ENCODE peak calls at places on chromosome 18, in nine cellular contexts. S is upper lobe of right lung, A is AG10803, N is fibroblast of pulmonary artery, B is epithelial cell of esophagus, H is spleen, K is fibroblast of mammary gland, Z is GM23248, F is HAP-1. V is an unnamed sample.

GRCh38 chr18:55706893-55707292 is 118.9 kb upstream of the TCF4 start:
- DNase-seq in B (peak), F (no peak), N (peak), S (no peak), A (peak), H (no peak), Z (peak), K (peak), V (peak)

GRCh38 chr18:39571511-39571910 is 2005.9 kb upstream of the CELF4 start:
- DNase-seq in N (peak), H (no peak), F (peak), S (no peak), B (peak), Z (peak), K (peak), A (peak), V (no peak)

GRCh38 chr18:5475252-5475651 is 68.5 kb downstream of the EPB41L3 start:
- DNase-seq in F (no peak), K (no peak), N (peak), B (no peak), S (no peak), H (no peak), Z (no peak), A (no peak), V (no peak)

GRCh38 chr18:48306838-48307237 is 102.3 kb downstream of the ZBTB7C start:
- DNase-seq in B (no peak), S (no peak), K (no peak), A (no peak), Z (no peak), H (no peak), F (no peak), N (no peak), V (no peak)

GRCh38 chr18:25832008-25832604 is 258.3 kb downstream of the SS18 start:
- DNase-seq in B (peak), S (peak), A (peak), N (peak), Z (peak), K (peak), F (peak), H (no peak), V (peak)

GRCh38 chr18:42287047-42287446 is 332.0 kb downstream of the PIK3C3 start:
- DNase-seq in B (no peak), H (no peak), S (no peak), Z (no peak), K (no peak), F (no peak), N (no peak), A (no peak), V (no peak)

GRCh38 chr18:22032392-22032961 is 136.9 kb upstream of the GATA6 start:
- DNase-seq in Z (peak), H (no peak), B (peak), F (no peak), A (peak), N (peak), S (no peak), K (peak), V (peak)

GRCh38 chr18:75218524-75218923 is 7.9 kb downstream of the TSHZ1 start:
- DNase-seq in B (no peak), S (no peak), K (no peak), N (no peak), Z (no peak), H (no peak), A (no peak), F (peak), V (no peak)

GRCh38 chr18:78915446-78916008 is 64.1 kb upstream of the SALL3 start:
- DNase-seq in K (no peak), F (no peak), N (no peak), H (no peak), B (no peak), S (peak), Z (no peak), A (no peak), V (no peak)

DNA sequence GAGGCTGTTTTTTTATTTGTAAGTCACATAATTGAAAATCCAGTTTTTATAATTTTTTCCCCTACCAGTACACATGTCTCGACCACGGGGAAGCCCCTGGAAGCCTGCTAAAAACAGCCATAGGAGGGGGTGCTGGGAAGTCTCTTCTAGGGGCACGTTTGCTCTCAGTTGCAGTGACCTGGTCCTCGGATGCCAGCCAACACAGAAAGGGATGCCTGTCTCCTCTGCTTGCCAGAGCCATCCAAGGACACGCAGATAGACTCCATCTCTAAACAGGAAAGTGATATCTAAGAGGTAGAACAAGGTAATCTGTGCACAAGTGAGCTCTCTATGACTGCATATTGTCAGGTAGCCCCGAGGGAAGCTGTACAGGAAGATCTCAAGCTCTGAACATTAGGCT is 255.8 kb downstream of the SETBP1 start:
- DNase-seq in B (no peak), S (no peak), N (no peak), A (no peak), Z (no peak), F (no peak), H (no peak), K (no peak), V (no peak)
- H3K4me3 ChIP-seq in B (no peak), S (no peak), N (no peak), A (no peak), Z (no peak), F (no peak), H (no peak), K (no peak), V (no peak)

GRCh38 chr18:60554961-60555360 is 182.4 kb upstream of the MC4R start:
- DNase-seq in K (no peak), S (no peak), B (no peak), A (no peak), N (no peak), Z (no peak), H (no peak), F (no peak), V (no peak)
- H3K4me3 ChIP-seq in K (no peak), S (no peak), B (no peak), A (no peak), N (no peak), Z (no peak), H (no peak), F (no peak), V (no peak)

DNA sequence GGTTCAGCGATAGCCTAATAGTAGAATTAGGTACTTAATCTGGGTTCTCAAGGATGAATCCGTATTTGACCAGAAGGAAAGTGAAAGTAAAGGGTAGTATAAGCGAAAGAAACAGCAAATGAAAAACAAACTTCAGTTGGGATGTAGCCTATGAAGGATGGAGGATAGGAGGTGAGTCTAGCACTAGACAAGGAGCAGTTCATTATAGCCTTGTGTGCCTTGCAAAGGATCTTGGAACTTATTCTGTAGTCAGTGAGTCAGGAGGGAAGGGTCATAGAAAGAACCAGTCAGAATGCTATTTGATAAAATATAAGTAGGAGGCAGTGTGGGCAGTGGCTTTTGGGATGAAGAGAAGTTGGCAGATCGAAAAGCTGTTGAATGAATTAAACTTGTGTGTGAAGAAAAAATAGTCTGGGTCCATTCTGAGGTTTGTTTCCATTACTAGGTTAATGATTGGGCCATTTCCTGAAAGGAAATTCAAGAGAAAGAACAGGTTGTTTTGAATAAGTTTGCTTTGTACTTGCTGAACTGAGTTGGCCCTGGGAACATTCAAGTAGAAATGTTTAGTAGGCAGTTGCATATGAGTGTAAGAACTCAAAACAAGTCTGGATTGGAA is 48.5 kb downstream of the ANKRD12 start:
- DNase-seq in F (no peak), S (no peak), H (no peak), Z (no peak), B (no peak), A (no peak), K (no peak), N (peak), V (no peak)
- H3K4me3 ChIP-seq in F (no peak), S (peak), H (no peak), Z (no peak), B (no peak), A (no peak), K (no peak), N (no peak), V (no peak)

GRCh38 chr18:12779456-12779855 is 76.6 kb downstream of the PSMG2 start:
- DNase-seq in K (no peak), A (no peak), B (no peak), H (peak), Z (no peak), S (no peak), N (no peak), F (no peak), V (no peak)

GRCh38 chr18:12774982-12775381 is 72.1 kb downstream of the PSMG2 start:
- DNase-seq in A (no peak), H (no peak), F (no peak), K (no peak), Z (no peak), S (no peak), B (no peak), N (no peak), V (no peak)

GRCh38 chr18:12777543-12777942 is 74.7 kb downstream of the PSMG2 start:
- DNase-seq in N (no peak), K (no peak), A (no peak), H (peak), F (no peak), S (peak), Z (peak), B (no peak), V (no peak)

GRCh38 chr18:12779043-12779442 is 76.2 kb downstream of the PSMG2 start:
- DNase-seq in N (no peak), Z (no peak), A (no peak), H (peak), S (no peak), K (no peak), B (no peak), F (no peak), V (no peak)

DNA sequence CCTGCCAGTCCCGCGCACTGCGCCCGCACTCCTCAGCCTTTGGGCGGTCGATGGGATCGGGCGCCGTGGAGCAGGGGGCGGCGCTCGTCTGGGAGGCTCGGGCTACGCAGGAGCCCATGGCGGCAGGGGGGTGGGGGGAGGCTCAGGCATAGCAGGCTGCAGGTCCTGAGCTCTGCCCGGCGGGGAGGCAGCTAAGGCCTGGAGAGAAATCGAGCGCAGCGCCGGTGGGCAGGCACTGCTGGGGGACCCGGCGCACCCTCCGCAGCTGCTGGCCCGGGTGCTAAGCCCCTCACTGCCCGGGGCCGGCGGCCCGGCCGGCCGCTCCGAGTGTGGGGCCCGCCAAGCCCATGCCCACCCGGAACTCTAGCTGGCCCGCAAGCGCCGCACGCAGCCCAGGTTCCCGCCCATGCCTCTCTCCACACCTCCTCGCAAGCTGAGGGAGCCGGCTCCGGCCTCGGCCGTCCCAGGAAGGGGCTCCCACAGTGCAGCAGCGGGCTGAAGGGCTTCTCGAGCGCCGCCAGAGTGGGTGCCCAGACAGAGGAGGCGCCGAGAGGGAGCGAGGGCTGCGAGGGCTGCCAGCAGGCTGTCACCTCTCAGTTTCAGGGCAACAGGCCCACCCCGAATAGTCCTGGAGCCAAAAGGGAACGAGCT is 74.1 kb downstream of the PSMG2 start:
- DNase-seq in F (no peak), A (no peak), Z (peak), H (peak), B (no peak), K (no peak), N (no peak), S (peak), V (no peak)
- H3K4me3 ChIP-seq in F (no peak), A (peak), Z (peak), H (peak), B (peak), K (peak), N (peak), S (peak), V (peak)

GRCh38 chr18:35732652-35733051 is 151.1 kb downstream of the GALNT1 start:
- DNase-seq in A (peak), B (peak), S (no peak), N (peak), K (peak), Z (peak), H (no peak), F (no peak), V (peak)

GRCh38 chr18:35732134-35732533 is 150.6 kb downstream of the GALNT1 start:
- DNase-seq in H (no peak), S (no peak), F (no peak), N (no peak), Z (no peak), K (no peak), B (no peak), A (no peak), V (no peak)

GRCh38 chr18:35728676-35729075 is 147.1 kb downstream of the GALNT1 start:
- DNase-seq in F (no peak), K (no peak), Z (no peak), N (peak), A (no peak), B (no peak), H (no peak), S (no peak), V (no peak)

GRCh38 chr18:35729971-35730668 is 148.6 kb downstream of the GALNT1 start:
- DNase-seq in Z (no peak), B (no peak), S (no peak), N (no peak), F (no peak), K (no peak), A (no peak), H (no peak), V (no peak)

DNA sequence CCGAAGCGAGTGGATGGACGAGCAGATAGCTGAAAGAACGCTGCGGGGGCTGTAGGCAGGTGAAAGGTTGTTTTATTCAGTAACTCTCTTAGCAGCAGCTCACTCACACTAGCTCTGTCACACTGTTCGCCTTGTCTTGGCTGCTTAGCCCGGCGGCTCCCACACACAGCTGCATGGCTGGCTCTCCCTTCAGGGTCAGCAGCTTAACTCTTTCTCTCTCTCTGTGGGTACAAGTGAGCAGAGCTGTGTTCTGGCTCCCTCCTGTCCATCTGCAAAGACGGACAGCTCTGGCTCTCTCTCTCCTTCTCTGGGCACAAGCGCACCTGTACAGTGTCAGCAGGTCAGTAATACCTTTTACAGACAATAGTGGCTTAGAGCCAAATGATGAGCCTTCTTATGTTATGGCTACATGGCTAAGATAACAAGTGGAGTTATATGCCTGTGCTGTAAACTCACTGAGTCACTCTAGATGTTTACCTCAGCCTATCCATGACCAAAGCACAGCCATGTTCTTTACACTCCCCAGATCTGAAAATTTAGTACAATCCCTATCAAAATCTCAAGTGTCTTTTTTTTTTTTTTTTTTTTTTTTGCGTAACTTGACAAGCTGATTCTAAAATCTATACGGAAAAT is 149.3 kb downstream of the GALNT1 start:
- DNase-seq in S (no peak), A (no peak), B (no peak), F (no peak), Z (no peak), N (peak), H (no peak), K (peak), V (no peak)
- H3K4me3 ChIP-seq in S (no peak), A (no peak), B (no peak), F (no peak), Z (no peak), N (peak), H (no peak), K (no peak), V (no peak)

DNA sequence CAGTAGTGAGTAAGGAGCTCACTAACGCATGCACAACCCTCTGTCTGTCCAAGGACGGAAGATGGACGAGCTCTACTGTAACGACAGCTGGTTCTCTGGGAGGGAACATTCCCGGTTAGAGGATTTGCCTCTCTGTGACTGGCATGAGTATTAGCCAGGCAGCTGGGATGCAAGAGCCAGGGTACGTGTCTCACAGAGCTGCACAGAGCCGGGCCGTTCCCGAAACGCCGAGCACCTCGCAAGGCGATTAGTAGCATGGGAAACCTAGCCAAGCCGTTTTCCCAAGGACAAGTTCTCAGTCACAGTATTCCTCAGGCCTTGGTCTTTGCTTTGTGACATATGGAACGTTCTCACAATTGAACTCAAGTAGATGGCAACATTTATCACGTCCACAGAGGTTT is 94.7 kb downstream of the MTCL1 start:
- DNase-seq in N (peak), Z (peak), S (no peak), K (peak), H (no peak), B (no peak), F (no peak), A (peak), V (no peak)
- H3K4me3 ChIP-seq in N (peak), Z (peak), S (no peak), K (no peak), H (no peak), B (no peak), F (no peak), A (peak), V (no peak)

GRCh38 chr18:35172009-35172408 is 68.8 kb upstream of the ZNF397 start:
- DNase-seq in S (no peak), N (no peak), B (no peak), F (no peak), H (no peak), K (no peak), Z (no peak), A (no peak), V (no peak)
- H3K4me3 ChIP-seq in S (no peak), N (no peak), B (no peak), F (no peak), H (no peak), K (no peak), Z (no peak), A (no peak), V (no peak)

GRCh38 chr18:45664824-45665763 is 49.8 kb downstream of the SLC14A2 start:
- DNase-seq in A (peak), K (peak), N (peak), B (peak), H (no peak), F (peak), S (no peak), Z (peak), V (peak)

GRCh38 chr18:45667056-45667455 is 51.8 kb downstream of the SLC14A2 start:
- DNase-seq in A (no peak), Z (no peak), H (no peak), N (no peak), F (no peak), S (no peak), K (no peak), B (no peak), V (no peak)

GRCh38 chr18:45663646-45664045 is 48.4 kb downstream of the SLC14A2 start:
- DNase-seq in H (no peak), N (no peak), B (no peak), A (no peak), F (no peak), S (no peak), K (no peak), Z (no peak), V (no peak)

GRCh38 chr18:45666520-45666919 is 51.2 kb downstream of the SLC14A2 start:
- DNase-seq in Z (no peak), S (no peak), N (no peak), B (no peak), A (no peak), H (no peak), F (no peak), K (no peak), V (no peak)

GRCh38 chr18:45666006-45666405 is 50.7 kb downstream of the SLC14A2 start:
- DNase-seq in F (no peak), H (no peak), S (no peak), N (no peak), Z (no peak), K (no peak), A (no peak), B (no peak), V (no peak)
- H3K4me3 ChIP-seq in F (no peak), H (no peak), S (no peak), N (no peak), Z (no peak), K (no peak), A (no peak), B (no peak), V (no peak)